ENCODE peak calls at places on chromosomes 3 and 15, in seven cellular contexts. K, Q, C, D, V, Y and X are unnamed samples.

GRCh38 chr15:52567886-52568568 is 803 bp downstream of the ARPP19 start:
- DNase-seq in K (no peak), Q (peak), C (no peak), D (no peak), V (peak), Y (peak), X (no peak)

GRCh38 chr3:129061077-129061887 is 703 bp downstream of the GP9 start:
- DNase-seq in K (no peak), Q (no peak), C (no peak), D (no peak), V (no peak), Y (no peak), X (no peak)

GRCh38 chr3:111531446-111531845 is 10.6 kb upstream of the CD96 start:
- DNase-seq in K (no peak), Q (no peak), C (no peak), D (no peak), V (peak), Y (no peak), X (no peak)

GRCh38 chr15:39213385-39213840 is 367.5 kb upstream of the THBS1 start:
- DNase-seq in K (no peak), Q (no peak), C (no peak), D (no peak), V (peak), Y (peak), X (no peak)

GRCh38 chr15:69735126-69735525 is 282.5 kb downstream of the RPLP1 start:
- DNase-seq in K (no peak), Q (no peak), C (no peak), D (no peak), V (no peak), Y (no peak), X (no peak)

GRCh38 chr15:37109952-37110630 is 9.7 kb upstream of the MEIS2 start:
- DNase-seq in K (no peak), Q (no peak), C (no peak), D (peak), V (no peak), Y (no peak), X (no peak)

GRCh38 chr3:193010191-193010590 is 92.5 kb upstream of the MB21D2 start:
- DNase-seq in K (no peak), Q (no peak), C (no peak), D (no peak), V (no peak), Y (no peak), X (no peak)

GRCh38 chr15:81113861-81114261 is 20.2 kb upstream of the CFAP161 start:
- DNase-seq in K (no peak), Q (no peak), C (no peak), D (no peak), V (peak), Y (no peak), X (no peak)

GRCh38 chr15:75199347-75199976 is 2.2 kb upstream of the C15orf39 start:
- DNase-seq in K (no peak), Q (no peak), C (no peak), D (no peak), V (no peak), Y (no peak), X (no peak)

GRCh38 chr15:39154136-39154770 is 426.6 kb upstream of the THBS1 start:
- DNase-seq in K (no peak), Q (no peak), C (no peak), D (no peak), V (peak), Y (no peak), X (no peak)

DNA sequence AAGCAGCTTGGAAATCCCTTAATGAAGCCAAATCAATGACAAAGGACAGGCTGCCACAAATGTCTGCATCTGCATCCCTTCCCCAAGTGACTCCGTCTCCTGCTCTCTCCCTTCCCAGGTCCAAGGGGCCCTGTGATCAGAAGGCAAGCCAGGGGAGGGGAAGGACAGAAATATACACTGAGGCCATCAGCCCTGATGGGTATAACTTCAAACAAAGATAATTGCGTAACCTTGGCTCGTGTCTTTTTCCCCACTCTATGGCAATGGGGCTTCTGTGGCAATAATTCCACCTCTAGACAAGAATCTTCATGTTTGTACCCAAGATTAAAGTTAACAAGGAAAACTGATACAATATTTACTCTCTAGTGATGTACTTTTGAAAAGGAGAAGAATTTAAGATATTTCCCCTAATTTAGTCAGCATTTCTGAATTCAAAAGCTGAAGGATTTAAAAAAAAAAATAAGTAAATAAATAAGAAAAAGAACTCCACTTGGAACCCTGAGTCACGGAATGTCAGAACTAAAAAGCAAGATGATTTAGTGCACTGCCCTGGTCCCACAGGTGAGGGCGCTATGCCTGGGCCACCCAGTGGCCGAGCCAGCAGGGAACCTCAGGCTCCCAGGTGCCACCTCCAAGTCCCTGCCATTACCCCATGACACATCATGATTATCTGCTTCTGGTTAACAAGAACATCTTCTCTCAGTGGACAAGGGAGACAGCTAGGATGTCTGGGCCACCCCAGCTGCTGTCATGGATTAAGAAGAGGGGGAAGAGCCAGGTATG is 154.5 kb downstream of the STT3B start:
- DNase-seq in K (no peak), Q (no peak), C (no peak), D (no peak), V (no peak), Y (no peak), X (no peak)
- TF ChIP-seq CTCF in K (no peak), Q (no peak), C (no peak), D (no peak), V (peak), Y (peak), X (no peak)

DNA sequence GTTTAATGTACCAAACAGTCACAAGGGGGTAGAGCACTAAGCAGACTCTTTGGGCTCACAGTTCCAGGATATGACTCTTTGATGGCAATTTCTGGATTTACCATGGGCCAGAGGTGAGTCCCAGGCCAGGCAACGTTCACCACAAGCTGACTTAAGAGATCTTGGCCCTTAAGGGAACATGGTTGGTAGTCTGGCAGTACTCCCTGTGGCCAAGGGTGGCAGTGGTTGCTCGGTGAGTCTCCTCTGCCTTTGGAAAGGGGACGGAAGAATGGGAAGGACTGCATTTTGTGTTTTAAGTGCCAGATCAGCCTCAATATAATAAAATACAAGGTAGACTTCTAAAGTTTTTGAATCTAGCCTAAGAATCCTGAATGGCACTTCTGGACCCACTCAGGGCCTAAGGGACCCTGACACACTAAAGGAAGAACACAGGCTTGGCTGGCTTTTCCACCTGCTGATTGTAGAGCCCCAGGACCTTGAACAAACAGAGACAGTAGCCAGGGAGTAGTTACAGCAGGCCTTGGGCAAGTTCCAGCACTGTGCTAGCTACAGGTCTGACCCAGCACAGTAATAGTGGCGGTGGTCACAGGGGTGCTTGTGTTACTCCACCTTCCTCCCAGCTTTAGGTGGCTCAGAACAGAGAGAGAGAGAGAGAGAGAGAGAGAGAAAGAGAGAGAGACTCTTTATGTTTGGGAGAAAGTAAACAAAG is 730.7 kb upstream of the ALCAM start:
- DNase-seq in K (no peak), Q (no peak), C (no peak), D (no peak), V (peak), Y (no peak), X (no peak)
- TF ChIP-seq CTCF in K (no peak), Q (no peak), C (no peak), D (no peak), V (peak), Y (no peak), X (no peak)

GRCh38 chr15:98308117-98308516 is 340.2 kb upstream of the IGF1R start:
- DNase-seq in K (no peak), Q (no peak), C (no peak), D (no peak), V (no peak), Y (no peak), X (no peak)
- TF ChIP-seq CTCF in K (no peak), Q (no peak), C (no peak), D (no peak), V (no peak), Y (no peak), X (no peak)

GRCh38 chr15:71249986-71250385 is 134.7 kb downstream of the THSD4 start:
- DNase-seq in K (no peak), Q (no peak), C (no peak), D (no peak), V (no peak), Y (no peak), X (no peak)

GRCh38 chr15:71250936-71251468 is 135.7 kb downstream of the THSD4 start:
- DNase-seq in K (no peak), Q (no peak), C (no peak), D (no peak), V (no peak), Y (no peak), X (no peak)

GRCh38 chr15:71254503-71254902 is 139.2 kb downstream of the THSD4 start:
- DNase-seq in K (no peak), Q (no peak), C (no peak), D (no peak), V (no peak), Y (no peak), X (no peak)

GRCh38 chr15:71251548-71252035 is 136.3 kb downstream of the THSD4 start:
- DNase-seq in K (no peak), Q (peak), C (no peak), D (no peak), V (peak), Y (no peak), X (no peak)

GRCh38 chr15:71252036-71252898 is 137.0 kb downstream of the THSD4 start:
- DNase-seq in K (no peak), Q (peak), C (no peak), D (no peak), V (peak), Y (no peak), X (no peak)
- TF ChIP-seq CTCF in K (no peak), Q (no peak), C (no peak), D (no peak), V (no peak), Y (no peak), X (no peak)

GRCh38 chr15:27906802-27907201 is 192.3 kb downstream of the OCA2 start:
- DNase-seq in K (no peak), Q (no peak), C (no peak), D (no peak), V (no peak), Y (no peak), X (no peak)

DNA sequence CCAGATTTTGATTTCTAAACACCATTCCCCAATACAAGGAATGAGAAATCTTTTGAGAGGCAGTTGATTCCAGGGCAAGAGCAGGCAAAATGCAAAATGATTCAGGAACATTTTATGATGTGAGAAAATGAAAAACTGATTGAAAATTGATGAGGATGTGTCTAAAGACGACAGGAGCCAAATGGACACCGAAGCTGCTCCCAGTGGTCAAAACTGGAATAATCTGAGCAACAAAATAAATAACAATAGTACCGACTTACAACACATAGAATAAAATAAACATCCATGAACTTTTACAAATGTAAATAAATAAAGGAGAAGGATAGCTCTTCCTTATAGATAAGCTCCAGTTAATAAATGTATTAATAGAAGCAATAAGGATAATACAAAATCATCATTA is 186.8 kb downstream of the OCA2 start:
- DNase-seq in K (no peak), Q (no peak), C (no peak), D (no peak), V (no peak), Y (no peak), X (no peak)
- TF ChIP-seq CTCF in K (no peak), Q (no peak), C (no peak), D (peak), V (no peak), Y (no peak), X (no peak)